ENCODE peak calls at places on chromosomes 5 and 9, in five cellular contexts. One of them, this sample, is unnamed.
A peak's percentile ranks its signal among the peaks of the same experiment; 100 is the strongest.

GRCh38 chr5:150180241-150181027 is 9.4 kb upstream of the SLC6A7 start:
- DNase-seq in GM12878: no peak
- DNase-seq in HepG2: no peak
- DNase-seq in HCT116: no peak
- DNase-seq in K562: no peak
- DNase-seq in this sample: no peak

GRCh38 chr9:38421498-38422211 is 2.6 kb downstream of the IGFBPL1 start:
- DNase-seq in GM12878: no peak
- DNase-seq in HepG2: no peak
- DNase-seq in HCT116: no peak
- DNase-seq in K562: no peak
- DNase-seq in this sample: no peak

GRCh38 chr5:52693279-52693678 is 94.4 kb upstream of the ITGA1 start:
- DNase-seq in GM12878: no peak
- DNase-seq in HepG2: peak; percentile 30
- DNase-seq in HCT116: no peak
- DNase-seq in K562: no peak
- DNase-seq in this sample: no peak

GRCh38 chr5:173712609-173713176 is 96.2 kb upstream of the BOD1 start:
- DNase-seq in GM12878: no peak
- DNase-seq in HepG2: no peak
- DNase-seq in HCT116: no peak
- DNase-seq in K562: no peak
- DNase-seq in this sample: no peak

GRCh38 chr5:129499208-129499852 is 39.2 kb downstream of the ADAMTS19 start:
- DNase-seq in GM12878: no peak
- DNase-seq in HepG2: no peak
- DNase-seq in HCT116: no peak
- DNase-seq in K562: no peak
- DNase-seq in this sample: no peak

GRCh38 chr5:8561854-8562253 is 692.9 kb downstream of the MTRR start:
- DNase-seq in GM12878: no peak
- DNase-seq in HepG2: no peak
- DNase-seq in HCT116: no peak
- DNase-seq in K562: no peak
- DNase-seq in this sample: no peak

GRCh38 chr5:172868436-172868923 is 34.4 kb downstream of the ERGIC1 start:
- DNase-seq in GM12878: no peak
- DNase-seq in HepG2: peak; percentile 89
- DNase-seq in HCT116: peak; percentile 31
- DNase-seq in K562: peak; percentile 50
- DNase-seq in this sample: no peak

GRCh38 chr9:100473271-100474081 is 527 bp downstream of the TMEFF1 start:
- DNase-seq in GM12878: no peak
- DNase-seq in HepG2: no peak
- DNase-seq in HCT116: no peak
- DNase-seq in K562: peak; percentile 50
- DNase-seq in this sample: peak; percentile 3

GRCh38 chr9:78296208-78296892 is 575 bp upstream of the PSAT1 start:
- DNase-seq in GM12878: no peak
- DNase-seq in HepG2: peak; percentile 62
- DNase-seq in HCT116: no peak
- DNase-seq in K562: no peak
- DNase-seq in this sample: peak; percentile 28

GRCh38 chr5:160450164-160450932 is 28.7 kb downstream of the PTTG1 start:
- DNase-seq in GM12878: no peak
- DNase-seq in HepG2: no peak
- DNase-seq in HCT116: no peak
- DNase-seq in K562: no peak
- DNase-seq in this sample: no peak

GRCh38 chr9:126456396-126456795 is 129.8 kb downstream of the MVB12B start:
- DNase-seq in GM12878: no peak
- DNase-seq in HepG2: no peak
- DNase-seq in HCT116: no peak
- DNase-seq in K562: no peak
- DNase-seq in this sample: no peak

GRCh38 chr5:136295914-136296313 is 69.4 kb downstream of the TRPC7 start:
- DNase-seq in GM12878: no peak
- DNase-seq in HepG2: no peak
- DNase-seq in HCT116: no peak
- DNase-seq in K562: no peak
- DNase-seq in this sample: no peak

GRCh38 chr5:163397368-163397767 is 40.0 kb upstream of the CCNG1 start:
- DNase-seq in GM12878: no peak
- DNase-seq in HepG2: no peak
- DNase-seq in HCT116: no peak
- DNase-seq in K562: no peak
- DNase-seq in this sample: no peak

GRCh38 chr5:144318011-144318410 is 147.3 kb downstream of the KCTD16 start:
- DNase-seq in GM12878: no peak
- DNase-seq in HepG2: no peak
- DNase-seq in HCT116: no peak
- DNase-seq in K562: no peak
- DNase-seq in this sample: no peak

GRCh38 chr9:126320158-126320922 is 6.3 kb upstream of the MVB12B start:
- DNase-seq in GM12878: no peak
- DNase-seq in HepG2: no peak
- DNase-seq in HCT116: no peak
- DNase-seq in K562: no peak
- DNase-seq in this sample: no peak

GRCh38 chr9:120580591-120580896 is 577 bp upstream of the CDK5RAP2 start:
- DNase-seq in GM12878: no peak
- DNase-seq in HepG2: no peak
- DNase-seq in HCT116: no peak
- DNase-seq in K562: peak; percentile 22
- DNase-seq in this sample: no peak

GRCh38 chr5:122356868-122357267 is 44.8 kb downstream of the SNCAIP start:
- DNase-seq in GM12878: no peak
- DNase-seq in HepG2: no peak
- DNase-seq in HCT116: no peak
- DNase-seq in K562: no peak
- DNase-seq in this sample: no peak

GRCh38 chr5:173629628-173630027 is 13.2 kb upstream of the BOD1 start:
- DNase-seq in GM12878: no peak
- DNase-seq in HepG2: no peak
- DNase-seq in HCT116: no peak
- DNase-seq in K562: peak; percentile 68
- DNase-seq in this sample: no peak

GRCh38 chr9:20593551-20593950 is 28.7 kb downstream of the MLLT3 start:
- DNase-seq in GM12878: no peak
- DNase-seq in HepG2: no peak
- DNase-seq in HCT116: no peak
- DNase-seq in K562: no peak
- DNase-seq in this sample: no peak

GRCh38 chr9:18043978-18044377 is 430.0 kb upstream of the ADAMTSL1 start:
- DNase-seq in GM12878: no peak
- DNase-seq in HepG2: no peak
- DNase-seq in HCT116: no peak
- DNase-seq in K562: no peak
- DNase-seq in this sample: no peak

GRCh38 chr9:93072383-93072795 is 13.9 kb downstream of the SUSD3 start:
- DNase-seq in GM12878: no peak
- DNase-seq in HepG2: no peak
- DNase-seq in HCT116: no peak
- DNase-seq in K562: no peak
- DNase-seq in this sample: no peak

GRCh38 chr5:8458038-8458383 is 589.1 kb downstream of the MTRR start:
- DNase-seq in GM12878: no peak
- DNase-seq in HepG2: no peak
- DNase-seq in HCT116: no peak
- DNase-seq in K562: peak; percentile 26
- DNase-seq in this sample: peak; percentile 37

GRCh38 chr9:137219757-137220316 is 2.2 kb downstream of the RNF208 start:
- DNase-seq in GM12878: no peak
- DNase-seq in HepG2: no peak
- DNase-seq in HCT116: no peak
- DNase-seq in K562: no peak
- DNase-seq in this sample: no peak

GRCh38 chr5:163964650-163965049 is 459.2 kb downstream of the MAT2B start:
- DNase-seq in GM12878: no peak
- DNase-seq in HepG2: no peak
- DNase-seq in HCT116: no peak
- DNase-seq in K562: no peak
- DNase-seq in this sample: no peak

GRCh38 chr5:154397652-154398406 is 48.0 kb upstream of the SAP30L start:
- DNase-seq in GM12878: no peak
- DNase-seq in HepG2: no peak
- DNase-seq in HCT116: no peak
- DNase-seq in K562: no peak
- DNase-seq in this sample: no peak

GRCh38 chr5:83760579-83760978 is 39.9 kb upstream of the HAPLN1 start:
- DNase-seq in GM12878: no peak
- DNase-seq in HepG2: no peak
- DNase-seq in HCT116: no peak
- DNase-seq in K562: no peak
- DNase-seq in this sample: peak; percentile 11

DNA sequence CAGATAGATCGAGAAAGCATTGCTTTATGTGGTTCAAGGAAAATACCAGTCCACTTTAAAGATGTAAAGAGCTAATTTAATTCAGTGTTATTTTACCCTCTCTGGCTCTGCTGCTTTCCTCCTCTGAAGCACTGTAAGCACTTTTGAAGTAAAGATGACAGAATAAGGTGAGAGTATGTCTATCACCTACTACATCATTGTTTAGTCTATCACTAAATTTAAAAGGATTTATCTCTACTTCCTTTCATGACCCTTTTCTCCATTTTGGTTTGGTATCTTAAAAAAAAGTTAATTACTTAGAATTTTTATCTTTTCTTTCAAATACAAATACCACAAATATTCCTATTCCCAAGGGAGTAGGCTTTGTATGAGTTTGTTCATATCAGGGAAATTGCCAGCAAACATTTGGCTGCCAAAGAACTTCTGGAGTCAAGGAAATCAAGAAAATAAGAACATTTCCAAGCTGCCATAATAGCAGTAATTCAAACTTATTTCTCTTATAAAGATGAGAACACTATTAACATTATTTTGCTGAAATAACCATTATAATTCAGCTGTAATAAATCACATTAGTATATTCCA is 77.8 kb downstream of the SLC38A9 start:
- DNase-seq in GM12878: no peak
- DNase-seq in HepG2: no peak
- DNase-seq in HCT116: no peak
- DNase-seq in K562: no peak
- DNase-seq in this sample: no peak
- TF ChIP-seq JUND in GM12878: no peak
- TF ChIP-seq JUND in HepG2: no peak
- TF ChIP-seq JUND in HCT116: no peak
- TF ChIP-seq JUND in K562: no peak
- TF ChIP-seq JUND in this sample: no peak

GRCh38 chr9:15873573-15874177 is 320.8 kb downstream of the CCDC171 start:
- DNase-seq in GM12878: no peak
- DNase-seq in HepG2: peak; percentile 33
- DNase-seq in HCT116: peak; percentile 24
- DNase-seq in K562: no peak
- DNase-seq in this sample: peak; percentile 53
- TF ChIP-seq JUND in GM12878: no peak
- TF ChIP-seq JUND in HepG2: no peak
- TF ChIP-seq JUND in HCT116: no peak
- TF ChIP-seq JUND in K562: no peak
- TF ChIP-seq JUND in this sample: no peak

GRCh38 chr9:35272989-35273388 is 111.2 kb downstream of the UNC13B start:
- DNase-seq in GM12878: no peak
- DNase-seq in HepG2: no peak
- DNase-seq in HCT116: no peak
- DNase-seq in K562: no peak
- DNase-seq in this sample: no peak

GRCh38 chr9:35274988-35275387 is 113.2 kb downstream of the UNC13B start:
- DNase-seq in GM12878: no peak
- DNase-seq in HepG2: no peak
- DNase-seq in HCT116: no peak
- DNase-seq in K562: no peak
- DNase-seq in this sample: no peak

GRCh38 chr9:35273591-35273990 is 111.8 kb downstream of the UNC13B start:
- DNase-seq in GM12878: no peak
- DNase-seq in HepG2: no peak
- DNase-seq in HCT116: no peak
- DNase-seq in K562: no peak
- DNase-seq in this sample: no peak

GRCh38 chr9:35269919-35270318 is 108.1 kb downstream of the UNC13B start:
- DNase-seq in GM12878: no peak
- DNase-seq in HepG2: no peak
- DNase-seq in HCT116: no peak
- DNase-seq in K562: no peak
- DNase-seq in this sample: no peak

GRCh38 chr9:35271637-35272036 is 109.8 kb downstream of the UNC13B start:
- DNase-seq in GM12878: no peak
- DNase-seq in HepG2: no peak
- DNase-seq in HCT116: no peak
- DNase-seq in K562: no peak
- DNase-seq in this sample: no peak
- TF ChIP-seq JUND in GM12878: no peak
- TF ChIP-seq JUND in HepG2: no peak
- TF ChIP-seq JUND in HCT116: no peak
- TF ChIP-seq JUND in K562: no peak
- TF ChIP-seq JUND in this sample: no peak

GRCh38 chr5:10734832-10735231 is 26.2 kb downstream of the DAP start:
- DNase-seq in GM12878: no peak
- DNase-seq in HepG2: no peak
- DNase-seq in HCT116: no peak
- DNase-seq in K562: no peak
- DNase-seq in this sample: no peak

GRCh38 chr5:10736808-10737207 is 24.2 kb downstream of the DAP start:
- DNase-seq in GM12878: no peak
- DNase-seq in HepG2: no peak
- DNase-seq in HCT116: no peak
- DNase-seq in K562: no peak
- DNase-seq in this sample: no peak

GRCh38 chr5:10736354-10736753 is 24.7 kb downstream of the DAP start:
- DNase-seq in GM12878: no peak
- DNase-seq in HepG2: no peak
- DNase-seq in HCT116: no peak
- DNase-seq in K562: no peak
- DNase-seq in this sample: no peak

GRCh38 chr5:10734050-10734709 is 26.9 kb downstream of the DAP start:
- DNase-seq in GM12878: no peak
- DNase-seq in HepG2: no peak
- DNase-seq in HCT116: no peak
- DNase-seq in K562: peak; percentile 91
- DNase-seq in this sample: no peak

DNA sequence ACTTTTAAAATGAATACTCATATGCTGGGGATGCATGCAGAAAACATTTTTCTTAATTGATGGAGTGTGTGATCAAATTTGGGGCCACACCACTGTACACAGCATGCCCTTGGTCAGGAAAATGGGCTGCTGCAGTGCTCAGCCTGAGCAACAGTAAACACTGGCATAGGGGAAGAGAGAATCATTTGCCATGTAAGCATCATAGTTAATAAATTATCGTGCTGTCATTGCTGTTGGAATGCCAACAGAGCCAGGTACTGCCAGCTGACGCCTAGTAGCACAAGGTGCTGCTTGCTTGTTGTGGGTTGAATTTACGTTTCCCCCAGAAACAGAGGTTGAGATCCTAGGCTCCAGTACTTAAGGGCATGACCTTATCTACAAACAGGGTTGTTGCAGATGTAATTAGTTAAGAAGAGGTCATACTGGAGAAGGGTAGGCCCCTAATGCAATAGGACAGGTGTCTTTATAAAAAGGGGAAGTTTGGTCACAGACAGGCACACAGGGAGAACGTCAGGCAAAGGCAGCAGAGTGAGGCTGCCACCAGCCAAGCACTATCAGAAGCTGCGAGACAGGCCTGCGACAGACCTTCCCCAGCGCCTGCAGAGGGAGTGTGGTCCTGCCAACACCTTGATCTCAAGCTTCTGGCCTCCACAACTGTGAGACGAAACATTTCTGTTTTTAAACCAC is 25.3 kb downstream of the DAP start:
- DNase-seq in GM12878: no peak
- DNase-seq in HepG2: no peak
- DNase-seq in HCT116: no peak
- DNase-seq in K562: peak; percentile 35
- DNase-seq in this sample: no peak
- TF ChIP-seq JUND in GM12878: no peak
- TF ChIP-seq JUND in HepG2: no peak
- TF ChIP-seq JUND in HCT116: no peak
- TF ChIP-seq JUND in K562: no peak
- TF ChIP-seq JUND in this sample: no peak

This sample was measured in T47D.